ENCODE peak calls at places on chromosomes 2 and 18, in five cellular contexts. N is B cell, W is IMR-90, Z is psoas muscle, M is GM13977. A is an unnamed sample.
A peak's percentile ranks its signal among the peaks of the same experiment; 100 is the strongest.

GRCh38 chr2:84494070-84494469 is 22.2 kb upstream of the DNAH6 start:
- DNase-seq in N (no peak), W (peak; percentile 78), Z (no peak), M (no peak), A (no peak)

GRCh38 chr2:68936462-68936861 is 16.2 kb downstream of the GKN2 start:
- DNase-seq in N (no peak), W (peak; percentile 82), Z (no peak), M (no peak), A (no peak)

GRCh38 chr2:180753809-180754761 is 226.3 kb upstream of the UBE2E3 start:
- DNase-seq in N (no peak), W (peak; percentile 82), Z (no peak), M (no peak), A (no peak)

GRCh38 chr2:72602095-72602494 is 223.7 kb downstream of the EXOC6B start:
- DNase-seq in N (no peak), W (no peak), Z (no peak), M (no peak), A (no peak)

GRCh38 chr2:153230977-153231376 is 247.6 kb downstream of the RPRM start:
- DNase-seq in N (no peak), W (no peak), Z (no peak), M (no peak), A (no peak)

GRCh38 chr2:191878576-191879298 is 31.8 kb upstream of the CAVIN2 start:
- DNase-seq in N (no peak), W (peak; percentile 90), Z (no peak), M (no peak), A (no peak)

GRCh38 chr2:8089596-8089995 is 592.3 kb upstream of the ID2 start:
- DNase-seq in N (no peak), W (peak; percentile 90), Z (no peak), M (no peak), A (no peak)

GRCh38 chr2:124804014-124804940 is 779.2 kb downstream of the CNTNAP5 start:
- DNase-seq in N (peak; percentile 10), W (peak; percentile 25), Z (no peak), M (peak; percentile 34), A (peak; percentile 39)

GRCh38 chr2:164913011-164913410 is 42.3 kb downstream of the SLC38A11 start:
- DNase-seq in N (no peak), W (no peak), Z (no peak), M (no peak), A (no peak)

GRCh38 chr2:100004348-100004884 is 138.0 kb downstream of the AFF3 start:
- DNase-seq in N (no peak), W (no peak), Z (no peak), M (no peak), A (no peak)

GRCh38 chr2:221448857-221449390 is 123.2 kb downstream of the EPHA4 start:
- DNase-seq in N (no peak), W (no peak), Z (no peak), M (no peak), A (no peak)

GRCh38 chr2:112216158-112216557 is 38.7 kb downstream of the ZC3H8 start:
- DNase-seq in N (no peak), W (peak; percentile 18), Z (no peak), M (no peak), A (no peak)

GRCh38 chr18:23269931-23270330 is 134.6 kb downstream of the CABLES1 start:
- DNase-seq in N (no peak), W (no peak), Z (no peak), M (no peak), A (no peak)

GRCh38 chr18:41096504-41096903 is 858.5 kb upstream of the PIK3C3 start:
- DNase-seq in N (no peak), W (peak; percentile 42), Z (no peak), M (no peak), A (no peak)

GRCh38 chr2:206856474-206856873 is 82.8 kb upstream of the CPO start:
- DNase-seq in N (no peak), W (peak; percentile 50), Z (no peak), M (no peak), A (no peak)

GRCh38 chr2:145749556-145749955 is 1229.6 kb upstream of the ZEB2 start:
- DNase-seq in N (no peak), W (no peak), Z (no peak), M (no peak), A (no peak)

GRCh38 chr2:152678808-152679207 is 38.5 kb downstream of the PRPF40A start:
- DNase-seq in N (no peak), W (no peak), Z (no peak), M (no peak), A (no peak)

GRCh38 chr18:2932247-2933181 is 80.4 kb downstream of the LPIN2 start:
- DNase-seq in N (peak; percentile 75), W (peak; percentile 70), Z (no peak), M (peak; percentile 76), A (peak; percentile 67)

GRCh38 chr2:49043405-49043982 is 110.8 kb downstream of the FSHR start:
- DNase-seq in N (no peak), W (no peak), Z (no peak), M (no peak), A (no peak)

GRCh38 chr18:13279181-13280065 is 60.9 kb downstream of the LDLRAD4 start:
- DNase-seq in N (peak; percentile 41), W (no peak), Z (no peak), M (no peak), A (no peak)

GRCh38 chr18:75267643-75268184 is 57.1 kb downstream of the TSHZ1 start:
- DNase-seq in N (no peak), W (no peak), Z (no peak), M (no peak), A (peak; percentile 45)

GRCh38 chr2:203025592-203025991 is 10.9 kb downstream of the NBEAL1 start:
- DNase-seq in N (no peak), W (peak; percentile 26), Z (no peak), M (no peak), A (no peak)

GRCh38 chr2:231785413-231785812 is 832 bp upstream of the COPS7B start:
- DNase-seq in N (no peak), W (no peak), Z (no peak), M (no peak), A (no peak)

GRCh38 chr2:231791107-231791506 is 4.9 kb downstream of the COPS7B start:
- DNase-seq in N (no peak), W (no peak), Z (no peak), M (no peak), A (no peak)

GRCh38 chr2:231786177-231786916 is at the start of gene COPS7B:
- DNase-seq in N (peak; percentile 87), W (peak; percentile 72), Z (peak; percentile 86), M (peak; percentile 86), A (peak; percentile 89)

GRCh38 chr2:231785822-231786176 is 446 bp upstream of the COPS7B start:
- DNase-seq in N (no peak), W (no peak), Z (no peak), M (no peak), A (no peak)

GRCh38 chr2:231786917-231787292 is 660 bp downstream of the COPS7B start:
- DNase-seq in N (no peak), W (no peak), Z (no peak), M (no peak), A (no peak)
- TF ChIP-seq CTCF in N (peak; percentile 21), W (no peak), Z (no peak), M (no peak), A (no peak)

GRCh38 chr2:219171231-219171651 is 1.4 kb upstream of the SLC23A3 start:
- DNase-seq in N (peak; percentile 62), W (peak; percentile 86), Z (peak; percentile 84), M (peak; percentile 44), A (peak; percentile 46)

GRCh38 chr2:219168932-219169331 is 897 bp downstream of the SLC23A3 start:
- DNase-seq in N (no peak), W (no peak), Z (no peak), M (no peak), A (no peak)

GRCh38 chr2:219167997-219168396 is 1.8 kb downstream of the SLC23A3 start:
- DNase-seq in N (no peak), W (no peak), Z (no peak), M (no peak), A (no peak)

GRCh38 chr2:219168526-219168925 is 1.3 kb downstream of the SLC23A3 start:
- DNase-seq in N (no peak), W (no peak), Z (no peak), M (no peak), A (no peak)

DNA sequence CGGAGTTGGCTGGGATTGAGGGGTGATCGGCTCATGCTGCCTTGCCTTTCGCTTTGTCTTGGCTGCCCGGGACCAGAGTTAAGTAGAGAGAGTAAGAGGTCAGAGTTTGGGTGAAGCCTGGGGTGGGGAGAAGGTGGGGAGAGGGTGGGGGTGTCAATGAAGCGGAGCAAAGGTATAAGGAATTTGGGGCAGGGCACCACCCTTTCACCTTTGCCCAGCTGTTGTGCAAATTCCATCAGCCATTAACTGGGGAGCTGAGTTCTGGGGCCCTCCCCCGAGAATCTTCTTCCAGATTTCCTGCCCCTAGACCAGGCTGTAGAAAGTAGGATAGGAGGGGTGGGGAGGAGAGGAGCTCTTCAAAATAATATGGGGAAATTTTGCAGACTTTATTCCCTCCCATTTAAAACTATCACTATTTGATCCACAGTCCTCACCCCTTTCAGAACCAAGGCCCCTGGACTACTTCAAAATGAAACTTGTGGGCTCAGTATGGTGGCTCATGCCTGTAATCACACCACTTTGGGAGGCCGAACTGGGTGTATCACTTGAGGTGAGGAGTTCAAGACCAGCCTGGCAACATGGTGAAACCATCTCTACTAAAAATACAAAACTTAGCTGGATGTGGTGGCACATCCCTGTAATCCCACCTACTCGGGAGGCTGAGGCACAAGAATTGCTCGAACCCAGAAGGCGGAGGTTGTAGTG is at the start of gene SLC23A3:
- DNase-seq in N (no peak), W (no peak), Z (no peak), M (no peak), A (no peak)
- TF ChIP-seq CTCF in N (no peak), W (no peak), Z (no peak), M (no peak), A (no peak)

DNA sequence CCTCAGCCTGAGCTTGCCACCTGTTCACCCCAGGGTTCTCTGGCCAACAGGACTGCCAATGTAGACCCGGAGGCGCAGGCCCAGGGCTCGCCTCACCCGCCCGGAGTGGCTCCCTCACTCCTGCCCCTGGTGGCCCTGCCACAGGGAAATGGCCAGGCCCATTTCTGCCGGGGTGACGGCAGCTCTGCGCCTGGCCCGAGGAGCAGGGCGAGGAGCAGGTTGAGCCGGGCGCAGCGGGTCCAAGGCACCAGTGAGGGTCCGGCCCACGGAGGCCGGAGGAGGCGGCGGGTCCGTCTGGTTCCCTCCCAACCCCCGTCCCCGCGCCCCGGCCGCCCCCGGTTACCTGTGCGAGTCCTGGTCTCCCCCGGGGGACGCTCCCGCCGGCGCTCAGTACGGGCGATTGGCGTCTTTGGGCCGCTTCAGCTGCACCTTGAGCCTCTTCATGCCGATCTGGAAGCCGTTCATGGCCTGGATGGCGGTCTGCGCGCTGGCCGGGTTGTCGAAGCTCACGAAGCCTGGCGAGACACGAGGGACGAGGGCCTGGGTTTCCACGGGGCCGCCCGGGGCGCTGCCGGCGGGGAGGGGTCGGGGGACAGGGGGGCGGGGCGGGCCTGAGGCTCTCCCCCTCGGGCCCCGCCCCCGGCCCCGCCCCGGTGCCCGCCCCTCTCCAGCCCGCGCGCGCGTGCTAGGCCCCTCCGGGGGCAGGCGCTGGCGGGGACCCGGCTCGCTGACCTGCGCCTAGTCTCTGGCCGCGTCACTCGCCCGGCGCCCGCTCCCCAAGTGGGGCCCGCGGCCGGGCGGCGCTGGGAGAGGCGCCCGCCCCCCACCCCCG is 312.0 kb downstream of the CELF4 start:
- DNase-seq in N (peak; percentile 27), W (no peak), Z (no peak), M (peak; percentile 87), A (peak; percentile 72)
- TF ChIP-seq CTCF in N (no peak), W (no peak), Z (no peak), M (no peak), A (no peak)

DNA sequence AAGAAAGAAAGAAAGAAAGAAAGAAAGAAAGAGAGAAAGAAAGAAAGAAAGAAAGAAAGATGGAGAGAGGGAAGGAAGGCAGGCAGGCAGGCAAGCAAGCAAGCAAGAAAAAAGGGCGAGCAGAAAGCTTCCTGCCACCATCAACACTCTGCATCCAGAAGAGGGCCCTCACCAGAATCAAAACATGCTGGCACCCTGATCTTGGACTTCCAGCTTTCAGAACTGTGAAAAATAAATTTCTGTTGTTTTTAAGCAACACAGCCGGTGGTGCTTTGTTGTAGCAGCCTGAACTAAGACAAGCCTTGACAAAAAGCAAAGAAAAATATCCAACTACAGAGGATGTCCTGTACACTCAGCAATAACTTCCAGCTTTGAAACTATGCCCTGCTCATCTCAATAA is 401.7 kb downstream of the LRATD1 start:
- DNase-seq in N (no peak), W (no peak), Z (no peak), M (no peak), A (no peak)
- TF ChIP-seq CTCF in N (no peak), W (no peak), Z (no peak), M (no peak), A (no peak)

A was measured in GM20000.